ENCODE peak calls at places on chromosome 20, in nine cellular contexts. D is sigmoid colon, K is uterus, H is H1, M is stomach, J is heart left ventricle, S is prostate gland, U is Peyer's patch, L is endothelial cell of umbilical vein. G is an unnamed sample.

GRCh38 chr20:23234311-23235078 is 116.1 kb upstream of the NXT1 start:
- DNase-seq in H (no peak), M (no peak), L (no peak), S (no peak), U (no peak), D (no peak), K (no peak), J (peak; percentile 19), G (no peak)

GRCh38 chr20:15875446-15875845 is 697.8 kb downstream of the KIF16B start:
- DNase-seq in K (no peak), J (no peak), D (no peak), U (no peak), S (no peak), L (no peak), H (no peak), M (no peak), G (no peak)

GRCh38 chr20:19885981-19886665 is 128.1 kb downstream of the RIN2 start:
- DNase-seq in M (peak; percentile 61), L (peak; percentile 84), J (peak; percentile 49), D (peak; percentile 79), S (peak; percentile 63), H (no peak), K (no peak), U (peak; percentile 84), G (peak; percentile 31)

GRCh38 chr20:46308258-46309157 is at the start of gene CDH22:
- DNase-seq in D (no peak), H (no peak), K (peak; percentile 28), U (no peak), M (peak; percentile 45), S (peak; percentile 30), L (peak; percentile 27), J (peak; percentile 51), G (peak; percentile 33)

GRCh38 chr20:21237956-21238355 is 65.2 kb upstream of the XRN2 start:
- DNase-seq in M (no peak), U (no peak), D (no peak), K (no peak), J (no peak), S (no peak), L (no peak), H (no peak), G (no peak)

GRCh38 chr20:49885558-49886332 is 29.6 kb downstream of the SPATA2 start:
- DNase-seq in S (no peak), D (peak; percentile 38), L (no peak), U (peak; percentile 25), J (no peak), M (no peak), H (no peak), K (no peak), G (no peak)

GRCh38 chr20:62516345-62516744 is 40.5 kb upstream of the GATA5 start:
- DNase-seq in J (no peak), K (no peak), L (no peak), H (no peak), S (no peak), D (no peak), U (no peak), M (peak; percentile 55), G (no peak)

GRCh38 chr20:36179170-36179945 is 24.8 kb downstream of the EPB41L1 start:
- DNase-seq in U (no peak), M (no peak), J (no peak), D (no peak), L (no peak), S (no peak), K (no peak), H (no peak), G (no peak)

GRCh38 chr20:61903575-61904340 is 161.9 kb downstream of the TAF4 start:
- DNase-seq in K (no peak), D (no peak), M (no peak), S (no peak), H (no peak), U (no peak), L (no peak), J (no peak), G (no peak)

GRCh38 chr20:24034820-24035219 is 46.2 kb upstream of the GGTLC1 start:
- DNase-seq in S (peak; percentile 15), L (no peak), M (no peak), H (no peak), U (no peak), K (no peak), J (no peak), D (no peak), G (no peak)

GRCh38 chr20:64188682-64189529 is 24.7 kb downstream of the MYT1 start:
- DNase-seq in U (no peak), L (peak; percentile 84), K (no peak), S (no peak), D (no peak), J (no peak), H (peak; percentile 10), M (no peak), G (no peak)

GRCh38 chr20:35640724-35641123 is 24.0 kb downstream of the CPNE1 start:
- DNase-seq in H (no peak), L (no peak), M (no peak), S (no peak), U (no peak), D (no peak), J (no peak), K (no peak), G (no peak)

GRCh38 chr20:44696315-44696714 is 18.9 kb upstream of the CCN5 start:
- DNase-seq in K (no peak), H (no peak), M (no peak), D (no peak), S (no peak), J (no peak), L (no peak), U (no peak), G (no peak)
- TF ChIP-seq CTCF in K (no peak), H (no peak), M (no peak), D (no peak), S (no peak), J (no peak), L (no peak), U (no peak), G (no peak)

DNA sequence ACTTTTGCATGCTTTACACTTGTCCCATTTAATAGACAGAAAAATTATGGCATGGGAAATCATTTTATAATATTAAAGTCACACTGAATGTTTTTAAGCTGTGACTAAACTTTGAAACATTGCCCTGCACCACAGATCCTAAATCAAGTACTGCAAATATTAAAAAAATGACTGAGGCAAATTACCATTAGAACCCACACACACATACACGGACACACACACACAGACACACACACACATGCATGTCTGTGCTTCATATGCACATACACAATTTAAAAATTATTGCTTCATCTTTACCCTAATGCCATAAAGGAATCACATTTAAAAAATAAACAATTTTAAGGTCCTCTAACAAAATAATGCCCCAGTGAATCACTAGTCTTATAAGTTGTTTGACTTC is 19.9 kb downstream of the CYP24A1 start:
- DNase-seq in D (no peak), L (no peak), J (no peak), U (no peak), M (no peak), S (no peak), K (no peak), H (no peak), G (no peak)
- H3K4me1 ChIP-seq in D (no peaks in the 10 kb centered on the region), L (no peaks in the 10 kb centered on the region), J (no peaks in the 10 kb centered on the region), U (no peaks in the 10 kb centered on the region), M (no peaks in the 10 kb centered on the region), S (no peaks in the 10 kb centered on the region), K (no peaks in the 10 kb centered on the region), H (no peaks in the 10 kb centered on the region), G (no peaks in the 10 kb centered on the region)

DNA sequence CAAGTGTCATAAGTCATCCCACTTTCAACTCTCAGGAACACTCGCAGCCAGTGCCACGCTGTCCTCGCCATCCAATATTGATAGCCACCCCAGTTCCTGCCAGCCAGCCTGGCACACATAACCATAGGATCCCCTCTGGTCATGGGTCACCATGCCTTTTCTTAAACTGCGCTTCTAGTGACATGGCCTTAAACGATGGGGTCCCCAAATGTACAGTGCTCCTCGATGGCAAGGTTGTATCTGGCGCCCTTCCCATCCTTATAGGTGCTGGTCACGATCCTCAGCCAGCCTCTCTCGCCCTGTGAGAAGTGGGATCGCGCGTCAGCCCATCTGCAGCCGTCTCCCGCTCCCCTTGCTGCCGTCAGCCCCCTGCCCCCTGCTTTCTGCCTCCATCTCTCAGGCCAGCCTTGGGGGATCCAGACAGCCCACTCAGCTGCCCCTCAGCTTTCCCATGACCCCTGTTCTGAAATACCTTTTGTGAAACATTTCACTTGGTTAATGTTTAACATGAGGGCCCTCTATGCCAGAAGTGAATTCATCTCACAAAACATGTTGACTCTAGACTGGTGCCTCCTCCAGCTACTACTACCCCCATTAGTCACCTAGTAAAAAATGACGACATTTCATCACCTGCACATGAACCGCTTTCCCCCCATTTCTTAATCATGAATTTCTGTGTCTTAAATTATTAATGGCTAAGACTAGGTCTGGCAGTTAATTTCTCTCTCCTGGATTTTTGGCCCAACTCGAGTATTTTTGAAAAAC is 11.4 kb downstream of the CTSZ start:
- DNase-seq in H (no peak), S (no peak), L (no peak), K (no peak), J (peak; percentile 19), M (no peak), D (no peak), U (no peak), G (no peak)
- TF ChIP-seq POLR2A in H (no peak), S (no peak), L (no peak), K (no peak), J (no peak), M (no peak), D (no peak), U (no peak), G (no peak)

GRCh38 chr20:353166-353565 is 6.3 kb downstream of the NRSN2 start:
- DNase-seq in J (no peak), H (no peak), S (no peak), U (no peak), M (no peak), K (no peak), D (no peak), L (no peak), G (no peak)

GRCh38 chr20:348972-349841 is 2.3 kb downstream of the NRSN2 start:
- DNase-seq in S (no peak), M (peak; percentile 58), J (no peak), L (no peak), H (no peak), K (no peak), U (no peak), D (no peak), G (no peak)

GRCh38 chr20:356745-357144 is 9.8 kb downstream of the NRSN2 start:
- DNase-seq in J (no peak), H (no peak), K (no peak), M (no peak), L (no peak), S (no peak), U (no peak), D (no peak), G (no peak)

GRCh38 chr20:358891-359555 is 12.1 kb downstream of the NRSN2 start:
- DNase-seq in L (no peak), D (no peak), K (no peak), H (no peak), M (no peak), U (no peak), S (no peak), J (no peak), G (no peak)

GRCh38 chr20:354298-354977 is 7.5 kb downstream of the NRSN2 start:
- DNase-seq in H (no peak), D (peak; percentile 86), L (peak; percentile 76), J (peak; percentile 72), U (peak; percentile 88), K (peak; percentile 76), S (peak; percentile 68), M (peak; percentile 81), G (peak; percentile 29)
- TF ChIP-seq CTCF in H (peak; percentile 87), D (peak; percentile 81), L (peak; percentile 89), J (peak; percentile 97), U (peak; percentile 96), K (peak; percentile 93), S (peak; percentile 91), M (peak; percentile 88), G (peak; percentile 91)

GRCh38 chr20:56420028-56420427 is 8.0 kb downstream of the CASS4 start:
- DNase-seq in M (no peak), L (no peak), U (no peak), J (no peak), D (no peak), S (no peak), H (no peak), K (no peak), G (no peak)
- H3K4me1 ChIP-seq in M (no peaks in the 10 kb centered on the region), L (peaks cover 42% of the 10 kb centered on the region), U (peaks cover 3% of the 10 kb centered on the region), J (no peaks in the 10 kb centered on the region), D (no peaks in the 10 kb centered on the region), S (no peaks in the 10 kb centered on the region), H (peaks cover 4% of the 10 kb centered on the region), K (no peaks in the 10 kb centered on the region), G (no peaks in the 10 kb centered on the region)

G was measured in gastrocnemius medialis.